ENCODE peak calls at places on chromosomes 2 and 18, in eight cellular contexts. Q is mammary epithelial cell, K is NB4, X is AG04450, I is astrocyte, Z is hepatocyte, G is lower lobe of right lung, J is thoracic aorta. W is an unnamed sample.

GRCh38 chr2:237414056-237414661 is at the start of gene COL6A3:
- DNase-seq in J (no peak), G (no peak), K (no peak), Q (no peak), X (peak; percentile 96), Z (peak; percentile 82), I (peak; percentile 57), W (no peak)

GRCh38 chr2:1912771-1913170 is 168.5 kb upstream of the PXDN start:
- DNase-seq in K (no peak), Q (no peak), X (no peak), Z (no peak), J (no peak), G (no peak), I (no peak), W (no peak)

GRCh38 chr2:30273574-30273929 is 42.2 kb downstream of the LBH start:
- DNase-seq in Z (no peak), Q (no peak), X (no peak), K (no peak), G (no peak), J (no peak), I (no peak), W (no peak)

GRCh38 chr2:229996320-229996719 is 72.4 kb downstream of the SLC16A14 start:
- DNase-seq in X (no peak), J (no peak), K (no peak), G (no peak), I (no peak), Z (no peak), Q (no peak), W (no peak)

GRCh38 chr2:159971365-159972122 is 90.9 kb downstream of the PLA2R1 start:
- DNase-seq in G (no peak), Q (peak; percentile 55), Z (no peak), I (no peak), X (no peak), K (peak; percentile 30), J (no peak), W (no peak)

GRCh38 chr2:111072220-111072871 is 48.4 kb upstream of the BCL2L11 start:
- DNase-seq in Z (no peak), G (no peak), J (no peak), Q (peak; percentile 70), K (no peak), X (peak; percentile 18), I (peak; percentile 87), W (no peak)

GRCh38 chr2:36450466-36451196 is 95.1 kb downstream of the CRIM1 start:
- DNase-seq in J (no peak), Q (peak; percentile 58), G (no peak), Z (no peak), I (peak; percentile 94), X (no peak), K (no peak), W (no peak)

GRCh38 chr2:241935774-241936173 is 66.2 kb downstream of the RTP5 start:
- DNase-seq in Q (no peak), X (no peak), G (no peak), Z (no peak), J (no peak), K (no peak), I (no peak), W (no peak)

GRCh38 chr18:24850532-24850931 is 390.1 kb downstream of the HRH4 start:
- DNase-seq in J (no peak), X (no peak), Z (no peak), K (no peak), G (no peak), Q (no peak), I (no peak), W (no peak)

GRCh38 chr2:172634477-172634876 is 78.6 kb downstream of the PDK1 start:
- DNase-seq in G (no peak), K (no peak), I (no peak), Z (no peak), Q (no peak), J (no peak), X (no peak), W (no peak)

GRCh38 chr18:43933177-43933576 is 655.9 kb upstream of the SYT4 start:
- DNase-seq in J (no peak), G (no peak), K (no peak), I (no peak), X (no peak), Q (no peak), Z (no peak), W (no peak)

GRCh38 chr2:127852388-127852787 is 5.6 kb downstream of the POLR2D start:
- DNase-seq in X (no peak), G (no peak), J (no peak), K (no peak), Z (no peak), I (no peak), Q (no peak), W (no peak)

GRCh38 chr2:150532883-150533282 is 45.4 kb upstream of the RND3 start:
- DNase-seq in K (no peak), Z (no peak), X (no peak), I (peak; percentile 93), G (no peak), J (no peak), Q (peak; percentile 42), W (no peak)

GRCh38 chr2:18067980-18068379 is 189.5 kb downstream of the KCNS3 start:
- DNase-seq in X (no peak), J (no peak), I (no peak), Z (no peak), K (no peak), G (no peak), Q (no peak), W (no peak)

GRCh38 chr2:216490061-216490460 is 8.6 kb upstream of the RPL37A start:
- DNase-seq in J (no peak), G (no peak), I (peak; percentile 74), X (peak; percentile 26), K (peak; percentile 89), Z (no peak), Q (peak; percentile 51), W (no peak)

DNA sequence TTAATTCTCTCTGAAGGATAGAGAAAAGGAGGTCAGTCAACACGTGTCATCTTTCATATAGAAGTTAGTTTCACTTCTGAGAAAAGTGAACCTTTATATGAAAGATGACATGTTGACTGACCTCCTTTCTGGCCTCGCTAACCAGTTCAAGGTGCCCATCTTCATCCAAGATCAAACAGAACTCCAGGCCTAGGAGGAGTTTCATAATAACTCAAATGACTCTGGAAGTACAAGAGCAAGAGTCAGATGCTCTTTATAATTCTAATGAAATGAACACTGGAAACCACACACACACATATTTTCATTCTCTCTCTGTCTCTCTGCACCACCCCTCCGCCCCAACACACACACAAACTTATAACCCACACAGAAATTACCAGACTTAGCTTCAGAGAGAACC is 16.3 kb downstream of the ANKRD44 start:
- DNase-seq in Q (no peak), Z (no peak), J (no peak), I (no peak), G (no peak), K (no peak), X (no peak), W (peak; percentile 64)
- H3K4me3 ChIP-seq in Q (no peak overlapping the region), Z (no peak overlapping the region), J (peak overlapping the region; percentile 26), I (no peak overlapping the region), G (no peak overlapping the region), K (no peak overlapping the region), X (no peak overlapping the region), W (peak overlapping the region; percentile 51)

GRCh38 chr18:54675076-54675475 is 84.0 kb downstream of the DYNAP start:
- DNase-seq in I (no peak), Z (no peak), K (no peak), X (no peak), Q (no peak), J (no peak), G (no peak), W (no peak)

GRCh38 chr18:54684786-54685185 is 93.7 kb downstream of the DYNAP start:
- DNase-seq in I (peak; percentile 53), K (no peak), G (peak; percentile 57), Q (no peak), Z (peak; percentile 61), J (no peak), X (no peak), W (no peak)

GRCh38 chr18:54679318-54680149 is 88.5 kb downstream of the DYNAP start:
- DNase-seq in K (peak; percentile 75), G (no peak), X (peak; percentile 61), Q (peak; percentile 64), Z (peak; percentile 67), J (no peak), I (peak; percentile 77), W (peak; percentile 38)
- TF ChIP-seq CTCF in K (peak; percentile 14), G (peak; percentile 47), X (peak; percentile 72), Q (peak; percentile 55), Z (peak; percentile 86), J (no peak), I (peak; percentile 60), W (peak; percentile 20)

GRCh38 chr2:27306657-27307544 is 1.3 kb downstream of the UCN start:
- DNase-seq in Q (no peak), I (no peak), G (peak; percentile 49), J (no peak), X (no peak), Z (no peak), K (no peak), W (no peak)
- H3K4me3 ChIP-seq in Q (no peak overlapping the region), I (no peak overlapping the region), G (peak overlapping the region; percentile 23), J (no peak overlapping the region), X (no peak overlapping the region), Z (no peak overlapping the region), K (no peak overlapping the region), W (peak overlapping the region; percentile 17)

GRCh38 chr18:74152906-74153305 is 4.6 kb downstream of the TIMM21 start:
- DNase-seq in I (no peak), Q (no peak), X (no peak), G (no peak), J (no peak), K (peak; percentile 30), Z (no peak), W (no peak)
- TF ChIP-seq CTCF in I (no peak), Q (peak; percentile 19), X (peak; percentile 39), G (no peak), J (no peak), K (peak; percentile 58), Z (no peak), W (no peak)